ENCODE peak calls at places on chromosomes 1 and 21, in eight cellular contexts. Q, X, C, B, W, I, E and N are unnamed samples.

GRCh38 chr1:81617308-81618027 is 183.3 kb upstream of the ADGRL2 start:
- DNase-seq in B (no peak), W (no peak), E (no peak), I (no peak), C (no peak), X (no peak), Q (peak), N (no peak)

GRCh38 chr1:82390627-82391026 is 589.9 kb downstream of the ADGRL2 start:
- DNase-seq in W (no peak), E (no peak), B (no peak), X (no peak), I (no peak), Q (no peak), C (no peak), N (no peak)

GRCh38 chr1:205312866-205313680 is 8.5 kb downstream of the NUAK2 start:
- DNase-seq in C (no peak), X (no peak), E (no peak), I (no peak), B (no peak), Q (no peak), W (no peak), N (peak)

GRCh38 chr21:41374867-41375533 is 13.2 kb downstream of the MX2 start:
- DNase-seq in I (no peak), X (no peak), E (no peak), Q (no peak), C (no peak), B (no peak), W (no peak), N (no peak)

GRCh38 chr21:40043423-40043822 is 176.2 kb downstream of the PCP4 start:
- DNase-seq in Q (no peak), E (no peak), X (no peak), C (no peak), W (no peak), B (no peak), I (no peak), N (no peak)

GRCh38 chr1:162899422-162900168 is 38.6 kb upstream of the CCDC190 start:
- DNase-seq in C (no peak), I (peak), X (no peak), E (no peak), B (no peak), Q (peak), W (no peak), N (no peak)

GRCh38 chr1:67646145-67647035 is 38.6 kb upstream of the GADD45A start:
- DNase-seq in I (no peak), X (peak), C (no peak), Q (peak), W (no peak), E (no peak), B (no peak), N (no peak)

GRCh38 chr1:171787686-171788480 is 6.4 kb downstream of the METTL13 start:
- DNase-seq in X (no peak), C (no peak), E (no peak), Q (no peak), B (no peak), W (no peak), I (no peak), N (no peak)

GRCh38 chr21:34933609-34934345 is 115.3 kb downstream of the RUNX1 start:
- DNase-seq in W (no peak), Q (no peak), B (no peak), X (no peak), I (no peak), C (peak), E (no peak), N (peak)

GRCh38 chr1:8378981-8379470 is 61.1 kb downstream of the SLC45A1 start:
- DNase-seq in Q (peak), E (no peak), B (no peak), C (no peak), I (no peak), X (no peak), W (no peak), N (no peak)

GRCh38 chr1:234985007-234985370 is 143.6 kb downstream of the TOMM20 start:
- DNase-seq in B (no peak), X (no peak), C (no peak), E (no peak), W (no peak), Q (no peak), I (no peak), N (no peak)

GRCh38 chr1:205199090-205199930 is 12.2 kb downstream of the DSTYK start:
- DNase-seq in Q (no peak), E (no peak), C (no peak), B (no peak), I (no peak), W (no peak), X (no peak), N (no peak)

GRCh38 chr1:201419737-201420607 is 1.6 kb downstream of the TNNI1 start:
- DNase-seq in W (no peak), C (no peak), X (no peak), Q (no peak), E (no peak), B (no peak), I (no peak), N (no peak)

GRCh38 chr1:234973426-234974250 is 155.0 kb downstream of the TOMM20 start:
- DNase-seq in E (no peak), X (no peak), C (no peak), Q (no peak), I (no peak), W (no peak), B (no peak), N (no peak)

GRCh38 chr1:15966081-15966955 is 9.6 kb downstream of the ZBTB17 start:
- DNase-seq in W (no peak), X (no peak), C (peak), I (no peak), E (no peak), B (no peak), Q (no peak), N (peak)

GRCh38 chr1:26996024-26996423 is 2.5 kb downstream of the TRNP1 start:
- DNase-seq in W (no peak), B (no peak), Q (peak), E (no peak), X (no peak), I (peak), C (no peak), N (no peak)

GRCh38 chr1:1605034-1605591 is 5.2 kb upstream of the FNDC10 start:
- DNase-seq in I (no peak), X (no peak), C (no peak), W (no peak), E (no peak), B (no peak), Q (no peak), N (no peak)

GRCh38 chr21:14850394-14850793 is 214.4 kb downstream of the NRIP1 start:
- DNase-seq in C (no peak), I (no peak), B (no peak), X (no peak), E (no peak), Q (no peak), W (no peak), N (no peak)

GRCh38 chr1:16014509-16015482 is 3.0 kb downstream of the HSPB7 start:
- DNase-seq in X (no peak), B (no peak), W (no peak), I (no peak), C (no peak), E (no peak), Q (no peak), N (no peak)

GRCh38 chr1:74771913-74772515 is 39.1 kb downstream of the TYW3 start:
- DNase-seq in E (peak), Q (peak), X (no peak), W (peak), B (no peak), C (peak), I (peak), N (no peak)

GRCh38 chr1:208093754-208094719 is 150.1 kb downstream of the PLXNA2 start:
- DNase-seq in Q (peak), B (peak), X (no peak), C (peak), W (peak), I (peak), E (peak), N (no peak)

GRCh38 chr1:113811353-113811887 is 856 bp downstream of the RSBN1 start:
- DNase-seq in E (no peak), C (no peak), X (no peak), I (peak), B (peak), Q (peak), W (no peak), N (peak)

GRCh38 chr1:6093061-6093460 is 47.4 kb downstream of the KCNAB2 start:
- DNase-seq in X (no peak), B (no peak), Q (no peak), I (no peak), E (no peak), W (no peak), C (no peak), N (no peak)

GRCh38 chr1:54834007-54834541 is 33.0 kb upstream of the TTC22 start:
- DNase-seq in C (no peak), B (no peak), X (no peak), I (no peak), W (no peak), Q (no peak), E (no peak), N (no peak)